ENCODE peak calls at places on chromosome 15, in four cellular contexts. E is GM12865, R is heart left ventricle, L is RWPE1. Q is an unnamed sample.

GRCh38 chr15:66822106-66822505 is 120.1 kb downstream of the SMAD6 start:
- DNase-seq in E (no peak), L (no peak), R (no peak), Q (no peak)

GRCh38 chr15:43135351-43135750 is 2.0 kb downstream of the TMEM62 start:
- DNase-seq in R (no peak), E (no peak), L (no peak), Q (no peak)

GRCh38 chr15:97680606-97681220 is 279.8 kb upstream of the ARRDC4 start:
- DNase-seq in R (no peak), E (no peak), L (no peak), Q (no peak)

GRCh38 chr15:58549780-58550064 is 117.9 kb downstream of the LIPC start:
- DNase-seq in R (no peak), E (no peak), L (no peak), Q (no peak)

GRCh38 chr15:75620776-75621536 is 4.6 kb downstream of the SNUPN start:
- DNase-seq in E (no peak), R (peak), L (peak), Q (no peak)

GRCh38 chr15:28021281-28022039 is 77.7 kb downstream of the OCA2 start:
- DNase-seq in L (peak), E (peak), R (no peak), Q (peak)

GRCh38 chr15:80677041-80677440 is 18.1 kb upstream of the ABHD17C start:
- DNase-seq in E (no peak), L (no peak), R (no peak), Q (no peak)

GRCh38 chr15:29681946-29682345 is 140.3 kb downstream of the TJP1 start:
- DNase-seq in E (no peak), R (no peak), L (no peak), Q (no peak)

GRCh38 chr15:40122239-40122638 is 13.6 kb upstream of the BMF start:
- DNase-seq in R (no peak), E (no peak), L (no peak), Q (no peak)

GRCh38 chr15:73964736-73965093 is 27.4 kb downstream of the STOML1 start:
- DNase-seq in L (peak), E (peak), R (peak), Q (peak)
- TF ChIP-seq CTCF in L (peak), E (peak), R (peak), Q (peak)

GRCh38 chr15:47405768-47406167 is 311.5 kb upstream of the SEMA6D start:
- DNase-seq in L (no peak), R (no peak), E (no peak), Q (no peak)
- TF ChIP-seq CTCF in L (no peak), R (no peak), E (no peak), Q (no peak)

GRCh38 chr15:91022075-91022831 is at the start of gene VPS33B:
- DNase-seq in L (peak), R (peak), E (peak), Q (peak)
- TF ChIP-seq CTCF in L (no peak), R (no peak), E (no peak), Q (no peak)

GRCh38 chr15:56887782-56888127 is 30.7 kb upstream of the TCF12 start:
- DNase-seq in L (no peak), R (no peak), E (no peak), Q (no peak)
- TF ChIP-seq CTCF in L (no peak), R (no peak), E (no peak), Q (no peak)

GRCh38 chr15:25345943-25346342 is 92.9 kb downstream of the UBE3A start:
- DNase-seq in R (peak), E (no peak), L (peak), Q (peak)
- TF ChIP-seq CTCF in R (peak), E (no peak), L (peak), Q (no peak)

GRCh38 chr15:68292967-68293366 is 15.4 kb downstream of the FEM1B start:
- DNase-seq in L (no peak), E (no peak), R (no peak), Q (no peak)
- TF ChIP-seq CTCF in L (no peak), E (no peak), R (no peak), Q (no peak)

Q was measured in nephron progenitor cell.